ENCODE peak calls at places on chromosomes 1 and 21, in eight cellular contexts. R is CD8-positive, alpha-beta memory T cell; S is neural progenitor cell; N is esophagus muscularis mucosa; G is GM23338; B is suprapubic skin; L is SJSA1; E is stomach. U is an unnamed sample.

GRCh38 chr1:67134692-67135091 is at the start of gene C1orf141:
- DNase-seq in R (peak), S (peak), N (no peak), G (peak), B (no peak), L (no peak), E (no peak), U (peak)

GRCh38 chr1:59643526-59643925 is 171.2 kb upstream of the HOOK1 start:
- DNase-seq in R (no peak), S (no peak), N (no peak), G (no peak), B (no peak), L (no peak), E (no peak), U (no peak)

GRCh38 chr1:32761253-32761877 is 55.8 kb downstream of the YARS1 start:
- DNase-seq in R (no peak), S (no peak), N (no peak), G (peak), B (no peak), L (no peak), E (peak), U (peak)

GRCh38 chr1:33086384-33086850 is 5.5 kb downstream of the AZIN2 start:
- DNase-seq in R (no peak), S (peak), N (peak), G (peak), B (peak), L (peak), E (peak), U (peak)

GRCh38 chr1:170704256-170704655 is 40.3 kb downstream of the PRRX1 start:
- DNase-seq in R (no peak), S (no peak), N (no peak), G (no peak), B (no peak), L (no peak), E (no peak), U (peak)

GRCh38 chr21:45018131-45019075 is 56.0 kb upstream of the ADARB1 start:
- DNase-seq in R (no peak), S (peak), N (no peak), G (no peak), B (peak), L (no peak), E (no peak), U (no peak)

GRCh38 chr1:234722904-234723588 is 113.1 kb upstream of the IRF2BP2 start:
- DNase-seq in R (no peak), S (no peak), N (peak), G (no peak), B (peak), L (peak), E (peak), U (peak)

GRCh38 chr1:45842786-45843185 is 39.4 kb downstream of the MAST2 start:
- DNase-seq in R (no peak), S (no peak), N (no peak), G (no peak), B (no peak), L (no peak), E (no peak), U (no peak)

GRCh38 chr1:61979729-61980128 is 214.9 kb upstream of the L1TD1 start:
- DNase-seq in R (no peak), S (no peak), N (no peak), G (no peak), B (no peak), L (no peak), E (no peak), U (no peak)

GRCh38 chr1:47703981-47704596 is 266.2 kb downstream of the FOXD2 start:
- DNase-seq in R (no peak), S (no peak), N (no peak), G (no peak), B (no peak), L (peak), E (no peak), U (peak)

GRCh38 chr21:44897326-44898010 is 23.2 kb downstream of the ITGB2 start:
- DNase-seq in R (no peak), S (peak), N (no peak), G (no peak), B (no peak), L (peak), E (peak), U (no peak)

GRCh38 chr1:155326659-155327058 is 6.0 kb downstream of the RUSC1 start:
- DNase-seq in R (no peak), S (no peak), N (no peak), G (no peak), B (no peak), L (no peak), E (no peak), U (no peak)

GRCh38 chr1:155324041-155324716 is 3.5 kb downstream of the RUSC1 start:
- DNase-seq in R (peak), S (peak), N (peak), G (peak), B (peak), L (peak), E (peak), U (peak)

GRCh38 chr1:155325596-155325893 is 4.9 kb downstream of the RUSC1 start:
- DNase-seq in R (no peak), S (no peak), N (no peak), G (no peak), B (no peak), L (no peak), E (no peak), U (no peak)

GRCh38 chr1:155324717-155325595 is 4.3 kb downstream of the RUSC1 start:
- DNase-seq in R (no peak), S (peak), N (no peak), G (peak), B (peak), L (peak), E (peak), U (peak)

GRCh38 chr1:155326020-155326526 is 5.4 kb downstream of the RUSC1 start:
- DNase-seq in R (no peak), S (no peak), N (no peak), G (no peak), B (no peak), L (no peak), E (no peak), U (no peak)
- H3K4me3 ChIP-seq in R (no peak), S (no peak), N (no peak), G (peak), B (no peak), L (no peak), E (no peak), U (no peak)

GRCh38 chr1:168783831-168784230 is 54.8 kb upstream of the DPT start:
- DNase-seq in R (no peak), S (no peak), N (no peak), G (no peak), B (no peak), L (no peak), E (no peak), U (peak)
- H3K4me3 ChIP-seq in R (no peak), S (no peak), N (no peak), G (no peak), B (no peak), L (no peak), E (no peak), U (no peak)

DNA sequence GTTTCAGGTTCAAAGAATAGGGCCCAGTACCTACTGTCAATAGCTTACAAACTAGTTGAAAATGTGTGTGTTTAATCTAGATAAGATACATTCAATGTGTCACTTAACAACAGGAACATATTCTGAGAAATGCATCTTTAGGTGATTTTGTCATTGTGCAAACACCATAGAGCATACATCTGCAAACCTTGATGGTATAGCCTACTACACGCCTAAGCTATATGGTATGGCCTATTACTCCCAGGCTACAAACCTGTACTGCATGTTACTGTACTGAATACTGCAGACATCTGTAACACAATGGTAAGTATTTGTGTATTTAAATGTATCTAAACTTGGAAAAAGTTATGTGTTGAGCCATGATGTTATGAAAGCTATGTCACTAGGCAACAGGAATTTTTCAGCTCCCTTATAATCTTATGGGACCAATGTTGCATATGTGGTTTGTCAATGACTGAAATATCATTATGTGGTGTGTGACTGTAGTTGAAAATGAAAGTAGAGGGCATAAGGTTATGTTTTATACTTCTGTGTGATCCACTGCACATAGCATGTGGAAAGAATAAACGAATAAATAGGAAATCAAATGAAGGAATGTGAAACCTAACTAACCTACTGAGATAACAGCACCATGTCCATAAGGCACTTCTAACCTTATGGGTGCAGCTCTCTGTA is 129.0 kb upstream of the CAMK1G start:
- DNase-seq in R (no peak), S (no peak), N (no peak), G (no peak), B (no peak), L (no peak), E (no peak), U (no peak)
- H3K4me3 ChIP-seq in R (no peak), S (no peak), N (no peak), G (no peak), B (no peak), L (no peak), E (no peak), U (no peak)

DNA sequence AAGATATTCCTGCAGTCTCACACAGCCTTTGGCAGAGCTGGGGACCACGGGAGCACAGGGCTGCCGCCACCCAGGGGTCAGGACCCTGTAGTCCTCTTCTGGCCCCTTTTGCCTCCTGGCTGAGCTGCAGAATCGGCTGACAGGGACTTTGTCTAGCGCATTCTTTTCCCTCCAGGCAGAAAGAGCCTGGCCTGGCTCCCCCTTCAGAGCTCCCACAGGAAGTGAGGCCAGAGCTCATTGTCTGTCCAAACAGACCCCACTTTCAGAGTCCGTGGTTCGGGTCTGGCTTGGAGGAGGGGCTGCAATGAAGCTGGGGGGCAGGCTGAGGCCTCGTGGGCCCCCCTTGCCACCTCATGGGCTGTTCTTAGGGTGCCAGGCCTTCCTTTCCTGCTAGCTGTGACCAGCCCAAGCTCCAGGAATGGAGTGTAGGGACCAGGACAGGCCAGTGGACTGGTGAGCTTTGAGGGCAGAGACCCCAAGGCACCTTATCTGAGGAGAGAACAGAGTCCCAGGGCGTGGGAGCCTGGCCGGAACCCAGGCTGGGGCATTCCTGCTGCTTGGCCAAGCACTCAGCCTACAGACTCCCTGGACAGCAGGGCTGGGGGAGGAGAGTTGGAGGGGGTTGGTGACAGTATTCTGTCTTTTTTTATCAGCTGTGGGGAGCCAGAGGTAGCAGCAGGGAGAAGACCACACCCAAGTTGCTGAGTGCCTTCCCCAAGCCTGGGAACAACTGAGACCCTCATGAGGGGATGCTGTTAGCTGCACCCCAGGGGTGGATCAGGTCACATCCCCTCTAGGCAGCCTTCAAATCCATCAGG is 4.7 kb downstream of the CELSR2 start:
- DNase-seq in R (no peak), S (peak), N (no peak), G (peak), B (no peak), L (no peak), E (no peak), U (peak)
- H3K4me3 ChIP-seq in R (no peak), S (peak), N (peak), G (peak), B (peak), L (no peak), E (peak), U (no peak)

GRCh38 chr1:42482635-42483153 is 19.6 kb downstream of the CCDC30 start:
- DNase-seq in R (no peak), S (no peak), N (no peak), G (no peak), B (no peak), L (no peak), E (no peak), U (no peak)

GRCh38 chr1:42479621-42480020 is 16.5 kb downstream of the CCDC30 start:
- DNase-seq in R (no peak), S (peak), N (no peak), G (peak), B (no peak), L (no peak), E (no peak), U (peak)

GRCh38 chr1:42480921-42481320 is 17.8 kb downstream of the CCDC30 start:
- DNase-seq in R (no peak), S (no peak), N (no peak), G (no peak), B (no peak), L (no peak), E (no peak), U (no peak)

GRCh38 chr1:42476605-42477004 is 13.5 kb downstream of the CCDC30 start:
- DNase-seq in R (no peak), S (no peak), N (no peak), G (no peak), B (no peak), L (no peak), E (no peak), U (no peak)

GRCh38 chr1:42477775-42478174 is 14.7 kb downstream of the CCDC30 start:
- DNase-seq in R (no peak), S (no peak), N (no peak), G (no peak), B (no peak), L (no peak), E (no peak), U (no peak)
- H3K4me3 ChIP-seq in R (no peak), S (no peak), N (no peak), G (no peak), B (no peak), L (no peak), E (no peak), U (no peak)

GRCh38 chr1:18035145-18035544 is 72.5 kb upstream of the IGSF21 start:
- DNase-seq in R (no peak), S (no peak), N (no peak), G (no peak), B (no peak), L (no peak), E (no peak), U (no peak)
- H3K4me3 ChIP-seq in R (no peak), S (no peak), N (no peak), G (no peak), B (no peak), L (no peak), E (no peak), U (no peak)

GRCh38 chr1:204545881-204546280 is 29.7 kb downstream of the MDM4 start:
- DNase-seq in R (no peak), S (no peak), N (no peak), G (no peak), B (no peak), L (no peak), E (no peak), U (peak)
- H3K4me3 ChIP-seq in R (no peak), S (no peak), N (no peak), G (no peak), B (no peak), L (no peak), E (no peak), U (no peak)

DNA sequence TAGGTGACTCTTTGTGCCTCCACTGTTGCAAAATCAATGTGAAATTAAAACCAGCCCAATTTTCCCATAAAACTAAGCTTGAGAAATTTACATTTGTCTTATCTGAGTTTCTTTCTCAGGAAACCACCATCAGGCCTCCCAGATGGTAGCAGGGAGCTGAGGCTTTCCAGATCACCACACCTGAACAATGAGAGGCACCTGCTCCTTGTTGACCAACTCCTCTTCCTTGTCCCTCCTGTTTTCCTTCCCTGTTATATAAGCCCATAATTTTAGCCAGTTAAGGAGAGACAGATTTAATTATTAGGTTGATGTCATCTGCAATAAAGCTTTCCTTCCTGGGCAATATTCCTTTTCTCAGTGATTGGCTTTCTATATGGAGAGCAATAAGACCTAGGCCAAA is 32.0 kb upstream of the C1orf185 start:
- DNase-seq in R (no peak), S (no peak), N (no peak), G (no peak), B (no peak), L (no peak), E (no peak), U (no peak)
- H3K4me3 ChIP-seq in R (no peak), S (no peak), N (no peak), G (no peak), B (no peak), L (no peak), E (no peak), U (no peak)

U was measured in choroid plexus epithelial cell.